ENCODE peak calls at places on chromosomes 6 and 20, in nine cellular contexts. L is cardiac fibroblast; I is stimulated activated CD4-positive, alpha-beta T cell treated with anti-CD3 and anti-CD28 coated beads, Interleukin-2, amount 100 ng/mL, for 24 hours; E is lung; P is T-helper 2 cell; T is GM18507; J is left cardiac atrium; Q is iPS-NIHi11; F is activated CD4-positive, alpha-beta T cell treated with anti-CD3 and anti-CD28 coated beads, Interleukin-2, amount 50 U/mL, for 4 hours. V is an unnamed sample.

GRCh38 chr20:18973499-18974173 is 160.1 kb downstream of the SCP2D1 start:
- DNase-seq in L (no peak), J (peak; percentile 60), Q (no peak), F (no peak), E (no peak), T (no peak), P (no peak), I (no peak), V (no peak)

GRCh38 chr6:167689751-167690150 is 137.0 kb upstream of the AFDN start:
- DNase-seq in E (no peak), L (peak; percentile 37), Q (no peak), I (no peak), J (peak; percentile 58), P (no peak), F (no peak), T (no peak), V (no peak)

GRCh38 chr6:21732731-21733130 is 139.2 kb downstream of the SOX4 start:
- DNase-seq in E (no peak), I (no peak), P (no peak), J (no peak), F (no peak), Q (no peak), T (no peak), L (no peak), V (no peak)

GRCh38 chr6:110665600-110665999 is 149.7 kb downstream of the CDK19 start:
- DNase-seq in F (no peak), L (no peak), T (no peak), J (no peak), P (no peak), Q (no peak), I (no peak), E (no peak), V (no peak)

GRCh38 chr20:21503345-21503744 is 10.5 kb downstream of the NKX2-2 start:
- DNase-seq in I (no peak), F (no peak), T (no peak), E (no peak), P (no peak), L (no peak), J (no peak), Q (no peak), V (peak; percentile 33)

GRCh38 chr6:110534731-110535164 is 58.3 kb upstream of the SLC22A16 start:
- DNase-seq in J (peak; percentile 48), P (no peak), E (no peak), T (no peak), I (no peak), Q (no peak), L (peak; percentile 80), F (no peak), V (peak; percentile 70)

GRCh38 chr20:34333786-34334185 is 29.3 kb upstream of the ITCH start:
- DNase-seq in L (no peak), E (no peak), F (no peak), T (no peak), P (no peak), Q (no peak), I (no peak), J (no peak), V (no peak)

GRCh38 chr6:106170030-106170791 is 84.1 kb downstream of the PRDM1 start:
- DNase-seq in P (no peak), T (no peak), Q (no peak), L (no peak), I (no peak), J (no peak), E (no peak), F (no peak), V (no peak)

GRCh38 chr6:24536466-24536865 is 41.7 kb downstream of the ALDH5A1 start:
- DNase-seq in T (no peak), I (no peak), L (peak; percentile 7), J (no peak), F (no peak), E (no peak), Q (no peak), P (no peak), V (no peak)

GRCh38 chr6:11538049-11538798 is 675 bp downstream of the TMEM170B start:
- DNase-seq in F (peak; percentile 11), J (peak; percentile 45), E (no peak), T (no peak), Q (peak; percentile 42), I (peak; percentile 28), P (no peak), L (peak; percentile 8), V (no peak)

GRCh38 chr6:28742668-28743270 is 181.0 kb downstream of the TRIM27 start:
- DNase-seq in T (no peak), I (no peak), J (no peak), P (no peak), L (peak; percentile 42), E (no peak), Q (peak; percentile 31), F (no peak), V (peak; percentile 12)

GRCh38 chr6:150410906-150411305 is 42.1 kb downstream of the IYD start:
- DNase-seq in I (no peak), T (no peak), L (no peak), J (no peak), E (no peak), F (no peak), Q (no peak), P (no peak), V (no peak)